ENCODE peak calls at places on chromosomes 16 and 17, in nine cellular contexts. Q, R, M, N, O, L, J, F and W are unnamed samples.
A peak's percentile ranks its signal among the peaks of the same experiment; 100 is the strongest.

GRCh38 chr17:80364091-80364691 is 50.8 kb upstream of the ENDOV start:
- DNase-seq in J (no peak), Q (no peak), L (no peak), F (no peak), N (no peak), R (no peak), O (peak; percentile 18), M (peak; percentile 37), W (peak; percentile 87)

GRCh38 chr17:751269-752001 is 629 bp downstream of the GEMIN4 start:
- DNase-seq in M (peak; percentile 58), Q (no peak), J (peak; percentile 28), N (peak; percentile 65), L (no peak), F (peak; percentile 39), R (peak; percentile 49), O (peak; percentile 29), W (peak; percentile 68)

GRCh38 chr16:84875846-84876245 is 56.1 kb downstream of the CRISPLD2 start:
- DNase-seq in M (no peak), R (no peak), L (no peak), Q (no peak), F (no peak), J (no peak), N (no peak), O (no peak), W (no peak)

GRCh38 chr17:80119271-80119791 is 17.9 kb downstream of the GAA start:
- DNase-seq in N (no peak), R (no peak), F (no peak), M (no peak), O (no peak), L (no peak), J (no peak), Q (no peak), W (no peak)

GRCh38 chr17:73750975-73751374 is 106.7 kb upstream of the SDK2 start:
- DNase-seq in L (no peak), F (no peak), N (no peak), M (no peak), J (no peak), O (no peak), R (peak; percentile 30), Q (no peak), W (peak; percentile 75)

GRCh38 chr17:79354173-79354820 is 256.6 kb downstream of the RBFOX3 start:
- DNase-seq in N (no peak), Q (no peak), R (no peak), L (no peak), J (no peak), O (no peak), F (no peak), M (no peak), W (no peak)

GRCh38 chr16:2082171-2082982 is 34.6 kb downstream of the TSC2 start:
- DNase-seq in M (no peak), L (no peak), J (no peak), N (no peak), R (peak; percentile 50), O (no peak), Q (no peak), F (no peak), W (no peak)

GRCh38 chr16:69563605-69564580 is 1.9 kb upstream of the NFAT5 start:
- DNase-seq in R (no peak), M (no peak), N (peak; percentile 40), J (peak; percentile 22), Q (no peak), L (no peak), O (peak; percentile 89), F (peak; percentile 22), W (peak; percentile 72)

GRCh38 chr17:57379237-57380054 is 123.1 kb downstream of the MSI2 start:
- DNase-seq in F (peak; percentile 49), O (peak; percentile 43), N (no peak), M (no peak), R (no peak), Q (no peak), L (no peak), J (no peak), W (peak; percentile 65)

GRCh38 chr17:82435103-82435502 is 15.4 kb downstream of the CYBC1 start:
- DNase-seq in L (no peak), F (peak; percentile 32), O (no peak), J (no peak), M (no peak), R (no peak), N (no peak), Q (no peak), W (peak; percentile 81)

GRCh38 chr16:27365142-27366089 is 36.6 kb upstream of the IL21R start:
- DNase-seq in O (no peak), M (no peak), N (no peak), Q (no peak), R (no peak), L (no peak), F (peak; percentile 81), J (no peak), W (no peak)

GRCh38 chr17:64262422-64263260 is at the start of gene TEX2:
- DNase-seq in J (peak; percentile 49), Q (peak; percentile 74), M (peak; percentile 59), F (no peak), N (peak; percentile 73), L (no peak), R (peak; percentile 66), O (no peak), W (peak; percentile 78)

GRCh38 chr16:9039208-9039607 is 52.2 kb upstream of the HAPSTR1 start:
- DNase-seq in R (no peak), M (no peak), Q (no peak), L (no peak), N (peak; percentile 7), O (no peak), J (no peak), F (peak; percentile 45), W (no peak)

GRCh38 chr17:71664867-71665266 is 456.0 kb upstream of the SOX9 start:
- DNase-seq in L (no peak), N (no peak), F (no peak), O (no peak), M (no peak), R (no peak), Q (no peak), J (no peak), W (no peak)

GRCh38 chr16:85448557-85449194 is 164.4 kb upstream of the GSE1 start:
- DNase-seq in F (no peak), J (no peak), L (no peak), M (no peak), Q (no peak), O (no peak), N (peak; percentile 46), R (peak; percentile 71), W (no peak)

GRCh38 chr17:72660274-72661092 is 432.0 kb downstream of the SLC39A11 start:
- DNase-seq in N (no peak), M (no peak), F (no peak), R (no peak), O (no peak), Q (no peak), J (no peak), L (no peak), W (peak; percentile 74)

GRCh38 chr17:48391460-48391859 is 38.6 kb downstream of the SKAP1 start:
- DNase-seq in L (no peak), M (no peak), Q (no peak), F (no peak), J (no peak), N (no peak), O (no peak), R (no peak), W (no peak)

DNA sequence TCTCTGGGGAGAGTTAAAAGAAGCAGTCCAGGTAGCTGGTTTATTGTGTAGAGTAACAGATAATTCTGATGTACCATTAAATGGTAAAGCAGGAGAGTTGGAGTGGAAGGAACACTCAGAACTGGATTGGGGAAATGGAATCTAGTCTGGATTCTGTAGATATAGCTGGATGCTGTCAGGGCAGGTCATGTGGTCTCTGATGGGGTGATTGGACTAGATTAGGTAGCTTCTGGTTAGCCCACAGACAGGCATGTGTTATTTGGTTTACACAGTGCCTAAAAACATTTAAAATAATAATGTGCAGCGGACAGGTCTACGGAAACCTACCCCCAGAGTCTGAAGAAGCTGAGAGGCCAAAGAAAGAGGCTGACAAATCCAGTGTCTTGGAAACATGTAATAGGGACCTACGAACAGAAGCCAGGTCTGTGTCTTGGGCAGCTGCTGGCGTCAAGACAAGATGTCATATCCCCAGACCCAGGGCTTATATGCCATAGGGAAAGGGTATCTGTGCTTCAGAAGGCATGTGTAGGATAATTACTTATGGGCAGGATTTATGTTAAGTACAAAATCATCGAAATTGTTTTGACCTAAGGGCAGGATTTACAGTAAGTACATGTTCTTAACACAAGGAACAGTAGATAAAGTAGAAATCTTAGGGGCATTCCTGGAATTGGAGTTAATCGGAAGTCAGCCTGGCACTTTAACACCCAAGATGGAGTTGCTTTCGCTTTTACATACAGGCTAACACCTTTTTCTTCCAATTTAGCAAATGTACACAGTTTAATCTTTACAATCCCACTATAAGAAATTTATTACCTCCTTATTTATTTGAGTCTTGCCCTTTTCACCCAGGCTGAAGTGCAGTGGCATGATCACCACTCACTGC is 12.4 kb downstream of the LUC7L3 start:
- DNase-seq in R (no peak), Q (no peak), J (no peak), F (no peak), O (no peak), N (no peak), M (no peak), L (no peak), W (peak; percentile 51)
- H3K27ac ChIP-seq in R (no peak overlapping the region), Q (no peak overlapping the region), J (no peak overlapping the region), F (peak overlapping the region; percentile 13), O (no peak overlapping the region), N (no peak overlapping the region), M (no peak overlapping the region), L (no peak overlapping the region), W (no peak overlapping the region)

GRCh38 chr17:45902892-45903346 is 8.6 kb downstream of the MAPT start:
- DNase-seq in L (no peak), M (no peak), N (no peak), J (no peak), O (no peak), R (no peak), Q (no peak), F (no peak), W (no peak)
- H3K4me3 ChIP-seq in L (no peak overlapping the region), M (no peak overlapping the region), N (no peak overlapping the region), J (no peak overlapping the region), O (no peak overlapping the region), R (no peak overlapping the region), Q (no peak overlapping the region), F (no peak overlapping the region), W (no peak overlapping the region)

GRCh38 chr17:77204531-77204930 is 63.8 kb downstream of the SEC14L1 start:
- DNase-seq in M (no peak), R (no peak), N (no peak), F (no peak), O (no peak), L (no peak), J (no peak), Q (no peak), W (no peak)
- H3K27ac ChIP-seq in M (no peak overlapping the region), R (no peak overlapping the region), N (no peak overlapping the region), F (no peak overlapping the region), O (no peak overlapping the region), L (no peak overlapping the region), J (no peak overlapping the region), Q (no peak overlapping the region), W (no peak overlapping the region)

DNA sequence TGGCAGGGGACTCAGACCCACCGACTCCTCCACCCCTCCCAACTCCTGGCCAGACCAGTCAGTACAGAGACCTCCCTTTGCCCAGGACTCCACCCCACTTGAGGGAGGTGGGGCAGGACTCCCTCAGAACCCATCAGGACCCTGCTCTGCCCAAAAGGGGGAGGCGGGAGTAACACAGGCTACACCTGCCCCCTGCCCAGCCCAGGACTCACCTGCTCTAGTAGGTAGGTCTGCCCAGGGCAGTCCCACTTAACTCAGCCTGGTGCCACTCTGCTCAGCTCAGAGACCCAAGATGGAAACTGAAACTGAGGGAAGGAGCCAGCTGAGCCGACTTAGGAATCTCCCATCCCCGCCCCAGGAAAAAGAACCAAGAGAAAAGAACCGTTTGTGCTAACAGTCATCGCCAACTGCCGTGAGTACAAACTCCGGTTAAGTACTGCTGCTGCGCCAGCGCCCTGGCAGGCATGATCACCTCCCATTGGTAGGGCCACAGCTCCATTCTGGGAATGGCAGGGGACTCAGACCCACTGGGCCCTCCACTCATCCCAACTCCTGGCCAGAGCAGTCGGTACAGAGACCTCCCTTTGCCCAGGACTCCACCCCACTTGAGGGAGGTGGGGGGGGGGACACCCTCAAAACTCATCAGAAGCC is 488 bp downstream of the DHX58 start:
- DNase-seq in Q (peak; percentile 78), F (no peak), O (no peak), J (no peak), R (peak; percentile 57), M (no peak), N (no peak), L (no peak), W (peak; percentile 72)
- H3K4me3 ChIP-seq in Q (peak overlapping the region; percentile 63), F (peak overlapping the region; percentile 68), O (no peak overlapping the region), J (peak overlapping the region; percentile 79), R (peak overlapping the region; percentile 65), M (no peak overlapping the region), N (peak overlapping the region; percentile 76), L (peak overlapping the region; percentile 70), W (no peak overlapping the region)